ENCODE peak calls at places on chromosomes 5 and 9, in five cellular contexts. P, B, E, Q and H are unnamed samples.

GRCh38 chr9:27462846-27463245 is 61.2 kb upstream of the IFNK start:
- DNase-seq in Q (no peak), B (no peak), P (no peak), E (no peak), H (no peak)

GRCh38 chr9:114028646-114029045 is 49.5 kb downstream of the AMBP start:
- DNase-seq in P (no peak), Q (no peak), E (no peak), B (no peak), H (no peak)

GRCh38 chr9:88742483-88742882 is 207.5 kb downstream of the NXNL2 start:
- DNase-seq in E (no peak), B (no peak), P (no peak), Q (no peak), H (no peak)

GRCh38 chr5:107672212-107673105 is 1.7 kb upstream of the EFNA5 start:
- DNase-seq in B (no peak), Q (peak; percentile 27), E (peak; percentile 15), P (peak; percentile 95), H (peak; percentile 99)

GRCh38 chr9:98330831-98331230 is 75.4 kb upstream of the TBC1D2 start:
- DNase-seq in E (no peak), Q (no peak), P (no peak), B (no peak), H (no peak)

GRCh38 chr9:14383296-14383695 is 69.4 kb upstream of the NFIB start:
- DNase-seq in Q (no peak), P (no peak), E (no peak), B (no peak), H (no peak)

GRCh38 chr9:127812009-127812408 is 9.3 kb downstream of the FPGS start:
- DNase-seq in Q (no peak), E (no peak), B (no peak), P (no peak), H (no peak)

GRCh38 chr5:165508286-165508685 is 2002.9 kb downstream of the MAT2B start:
- DNase-seq in Q (no peak), E (no peak), B (no peak), P (no peak), H (peak; percentile 6)

GRCh38 chr5:173726848-173727557 is 110.6 kb upstream of the BOD1 start:
- DNase-seq in P (no peak), B (no peak), E (no peak), Q (no peak), H (no peak)

GRCh38 chr5:7916171-7916804 is 47.3 kb downstream of the MTRR start:
- DNase-seq in P (no peak), B (no peak), E (no peak), Q (no peak), H (no peak)

GRCh38 chr5:169650701-169651331 is 13.7 kb downstream of the DOCK2 start:
- DNase-seq in E (no peak), P (no peak), Q (peak; percentile 21), B (peak; percentile 76), H (no peak)

GRCh38 chr5:180085837-180086236 is 14.3 kb upstream of the RNF130 start:
- DNase-seq in E (no peak), B (no peak), Q (no peak), P (no peak), H (peak; percentile 89)

GRCh38 chr5:1786621-1787471 is 12.8 kb downstream of the MRPL36 start:
- DNase-seq in E (no peak), Q (no peak), B (no peak), P (no peak), H (no peak)

GRCh38 chr5:57324888-57325287 is 151.0 kb downstream of the GPBP1 start:
- DNase-seq in B (no peak), Q (no peak), E (no peak), P (no peak), H (no peak)

DNA sequence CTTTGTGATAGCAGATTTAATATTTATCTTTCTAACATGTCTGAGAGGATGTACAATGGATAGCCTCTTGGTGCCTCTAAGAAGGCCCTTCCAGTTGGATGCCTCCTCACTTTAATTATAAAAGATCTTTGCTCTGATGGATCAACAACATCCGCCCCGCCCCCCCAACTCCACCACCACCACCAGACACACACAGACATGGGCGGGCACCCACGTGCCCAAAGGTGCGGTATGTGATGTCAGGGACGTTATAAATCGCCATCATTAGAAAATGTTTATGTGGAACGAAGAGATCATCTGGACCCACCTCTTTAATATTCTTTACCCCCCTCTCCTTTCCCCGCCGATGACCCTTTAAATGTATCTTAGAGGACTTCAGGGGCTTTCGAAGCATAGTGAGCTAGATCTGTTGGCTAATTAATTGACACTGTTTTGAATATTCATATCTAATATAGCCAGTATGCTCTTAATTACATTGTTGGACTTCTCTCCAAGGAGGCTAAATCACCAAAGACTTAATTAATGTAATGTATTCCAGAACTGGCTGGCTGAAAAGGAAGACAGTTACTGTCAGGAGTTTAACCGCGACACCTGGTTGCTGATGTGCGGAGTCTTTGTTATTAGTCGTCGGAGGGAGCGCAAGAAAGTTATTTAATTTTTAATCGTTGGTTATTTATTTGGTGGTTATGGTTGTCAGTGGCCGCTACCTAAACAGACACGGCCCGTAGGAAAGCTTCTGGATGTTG is 6.1 kb upstream of the FOXB2 start:
- DNase-seq in E (no peak), Q (no peak), P (no peak), B (no peak), H (no peak)
- H3K27me3 ChIP-seq in E (peaks cover 66% of the 10 kb centered on the region), Q (peaks cover 51% of the 10 kb centered on the region), P (peaks cover 57% of the 10 kb centered on the region), B (peaks cover 19% of the 10 kb centered on the region), H (peaks cover 92% of the 10 kb centered on the region)

DNA sequence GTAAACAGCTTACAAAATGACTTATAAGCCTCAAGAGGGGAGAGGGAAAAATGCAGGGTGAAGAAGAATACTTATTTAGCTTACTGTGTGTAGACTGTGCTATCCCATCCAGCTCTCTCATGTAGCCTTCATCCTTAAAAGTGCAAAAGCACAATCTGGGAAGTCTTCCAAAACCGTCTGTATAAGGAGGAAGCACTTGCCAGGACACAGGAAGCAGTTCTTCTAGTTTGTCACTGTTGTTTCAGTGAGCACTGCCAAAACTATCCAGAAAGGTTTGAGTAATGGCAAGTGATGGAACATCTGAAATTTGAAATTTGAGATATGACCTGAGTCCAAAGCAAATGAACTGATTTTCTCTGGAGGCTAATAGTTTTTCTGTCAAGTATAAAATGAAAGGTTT is 140.8 kb upstream of the ISL1 start:
- DNase-seq in B (no peak), E (no peak), Q (no peak), P (no peak), H (no peak)
- TF ChIP-seq CREB1 in B (no peak), E (no peak), Q (no peak), P (no peak), H (no peak)

DNA sequence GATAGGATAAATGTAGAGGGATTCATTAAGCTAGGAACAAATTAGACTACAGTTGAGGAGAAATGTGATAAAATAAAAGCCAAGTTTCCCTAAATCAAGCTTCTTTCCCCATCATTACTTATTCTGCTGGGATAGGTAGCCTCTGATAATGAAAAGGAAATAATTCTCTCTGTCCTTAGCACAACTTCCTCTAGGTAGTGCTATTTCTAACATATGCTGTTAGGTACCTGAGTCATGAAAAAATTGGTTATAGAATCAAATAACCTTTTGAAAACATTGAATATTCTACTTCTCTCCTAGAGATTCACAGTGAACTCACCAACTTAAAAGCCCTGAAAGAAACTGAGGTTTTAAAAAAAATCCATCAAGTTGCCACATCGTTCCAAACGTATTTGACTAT is 1793.1 kb downstream of the EFNA5 start:
- DNase-seq in P (no peak), B (no peak), Q (no peak), E (no peak), H (peak; percentile 24)
- TF ChIP-seq CTCF in P (peak; percentile 1), B (no peak), Q (no peak), E (no peak), H (peak; percentile 49)

GRCh38 chr5:122192477-122192876 is 63.1 kb downstream of the ZNF474 start:
- DNase-seq in Q (no peak), E (no peak), B (no peak), P (no peak), H (no peak)
- H3K27me3 ChIP-seq in Q (no peaks in the 10 kb centered on the region), E (no peaks in the 10 kb centered on the region), B (no peaks in the 10 kb centered on the region), P (no peaks in the 10 kb centered on the region), H (no peaks in the 10 kb centered on the region)

DNA sequence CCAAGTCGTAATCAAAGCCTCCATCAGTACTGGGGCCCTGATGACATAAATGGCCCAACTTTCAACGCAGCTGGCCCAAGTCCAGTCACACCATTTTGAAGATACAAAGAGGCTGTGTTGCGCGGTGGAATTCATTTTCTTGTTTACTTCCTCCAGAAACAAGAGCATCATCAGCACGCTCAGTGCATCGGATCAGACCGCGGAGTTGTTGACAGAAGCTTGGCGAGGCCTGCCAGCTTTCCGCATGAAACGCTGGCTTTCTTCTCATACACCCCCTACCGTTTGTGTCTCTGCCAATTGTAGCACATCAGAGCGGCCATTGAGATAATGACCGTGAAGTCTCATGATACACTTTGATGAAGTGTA is 101.7 kb upstream of the SPATA31D4 start:
- DNase-seq in P (no peak), Q (no peak), E (no peak), B (no peak), H (no peak)
- TF ChIP-seq CREB1 in P (no peak), Q (no peak), E (no peak), B (no peak), H (no peak)

GRCh38 chr5:138032028-138032571 is 779 bp downstream of the FAM13B start:
- DNase-seq in Q (no peak), E (no peak), B (peak; percentile 82), P (peak; percentile 29), H (peak; percentile 83)
- TF ChIP-seq CTCF in Q (peak; percentile 15), E (no peak), B (no peak), P (no peak), H (no peak)

GRCh38 chr5:175281714-175282113 is 162.3 kb downstream of the DRD1 start:
- DNase-seq in Q (no peak), B (no peak), E (no peak), P (no peak), H (no peak)
- H3K27me3 ChIP-seq in Q (no peaks in the 10 kb centered on the region), B (no peaks in the 10 kb centered on the region), E (no peaks in the 10 kb centered on the region), P (no peaks in the 10 kb centered on the region), H (no peaks in the 10 kb centered on the region)

DNA sequence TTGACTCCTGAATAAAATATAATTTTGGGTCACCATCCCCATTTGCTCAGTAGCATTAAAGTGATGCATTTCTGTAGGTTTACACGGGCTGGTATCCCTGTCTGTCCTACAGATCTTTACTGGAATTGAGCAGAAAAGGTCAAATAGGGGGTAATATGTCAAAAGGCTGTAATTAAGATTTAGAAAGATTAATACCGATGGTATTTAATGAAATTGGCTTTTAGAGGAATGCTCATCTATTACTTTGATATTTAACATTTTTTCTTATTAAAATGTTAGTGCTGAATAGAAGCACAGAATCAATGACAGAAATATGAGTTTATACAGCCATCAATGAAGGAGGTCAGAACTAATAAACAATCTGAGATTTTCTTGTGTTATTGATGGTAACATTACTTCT is 1762.2 kb upstream of the WWC1 start:
- DNase-seq in B (no peak), Q (no peak), P (no peak), E (no peak), H (no peak)
- TF ChIP-seq CREB1 in B (no peak), Q (no peak), P (no peak), E (no peak), H (no peak)

DNA sequence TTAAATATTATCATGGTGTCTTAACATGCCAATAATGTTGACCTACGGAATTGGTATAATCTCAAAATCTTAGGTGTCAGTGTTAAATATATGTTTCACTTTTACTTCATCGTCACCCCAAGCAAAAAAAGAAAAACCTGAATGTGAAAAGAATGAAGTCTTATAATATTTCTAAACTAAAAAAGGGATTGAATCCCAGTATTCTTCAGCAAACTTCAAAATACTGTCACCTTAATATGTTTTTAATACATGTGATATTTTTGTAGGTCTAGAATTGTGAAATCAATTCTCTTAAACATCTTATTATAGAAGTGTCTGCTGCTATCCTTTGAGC is 14.1 kb downstream of the UBE2D2 start:
- DNase-seq in P (no peak), B (no peak), Q (no peak), E (no peak), H (no peak)
- TF ChIP-seq CTCF in P (no peak), B (no peak), Q (no peak), E (no peak), H (no peak)